ENCODE peak calls at places on chromosomes 4 and X, in five cellular contexts. One of them, this sample, is unnamed.

GRCh38 chrX:147803948-147804347 is 107.8 kb upstream of the FMR1 start:
- DNase-seq in neuronal stem cell: peak; percentile 3
- DNase-seq in mesendoderm: peak; percentile 48
- DNase-seq in mesenchymal stem cell: no peak
- DNase-seq in H9: no peak
- DNase-seq in this sample: no peak

GRCh38 chr4:149029056-149029651 is 586.9 kb upstream of the NR3C2 start:
- DNase-seq in mesenchymal stem cell: no peak
- DNase-seq in neuronal stem cell: no peak
- DNase-seq in H9: no peak
- DNase-seq in mesendoderm: no peak
- DNase-seq in this sample: peak; percentile 23

GRCh38 chr4:145618912-145619638 is at the start of gene MMAA:
- DNase-seq in H9: peak; percentile 92
- DNase-seq in neuronal stem cell: peak; percentile 79
- DNase-seq in mesendoderm: peak; percentile 94
- DNase-seq in mesenchymal stem cell: peak; percentile 92
- DNase-seq in this sample: peak; percentile 91

GRCh38 chrX:53255738-53256191 is 25.6 kb downstream of the IQSEC2 start:
- DNase-seq in neuronal stem cell: no peak
- DNase-seq in mesendoderm: no peak
- DNase-seq in H9: no peak
- DNase-seq in mesenchymal stem cell: no peak
- DNase-seq in this sample: no peak

GRCh38 chr4:165207016-165207430 is 338 bp upstream of the KLHL2 start:
- DNase-seq in mesendoderm: peak; percentile 46
- DNase-seq in mesenchymal stem cell: no peak
- DNase-seq in neuronal stem cell: peak; percentile 20
- DNase-seq in H9: peak; percentile 33
- DNase-seq in this sample: peak; percentile 31

GRCh38 chr4:17580969-17581368 is 4.0 kb downstream of the LAP3 start:
- DNase-seq in neuronal stem cell: no peak
- DNase-seq in H9: no peak
- DNase-seq in mesendoderm: no peak
- DNase-seq in mesenchymal stem cell: no peak
- DNase-seq in this sample: peak; percentile 76

GRCh38 chrX:131783555-131784338 is 239.4 kb upstream of the STK26 start:
- DNase-seq in mesenchymal stem cell: no peak
- DNase-seq in H9: no peak
- DNase-seq in neuronal stem cell: no peak
- DNase-seq in mesendoderm: no peak
- DNase-seq in this sample: peak; percentile 89

GRCh38 chrX:16993791-16994318 is 47.4 kb downstream of the REPS2 start:
- DNase-seq in neuronal stem cell: no peak
- DNase-seq in mesenchymal stem cell: no peak
- DNase-seq in H9: peak; percentile 31
- DNase-seq in mesendoderm: peak; percentile 6
- DNase-seq in this sample: no peak

GRCh38 chr4:90769251-90769650 is 642.1 kb downstream of the CCSER1 start:
- DNase-seq in mesenchymal stem cell: peak; percentile 34
- DNase-seq in mesendoderm: no peak
- DNase-seq in H9: no peak
- DNase-seq in neuronal stem cell: no peak
- DNase-seq in this sample: no peak

GRCh38 chr4:6942238-6942800 is 32.7 kb downstream of the TBC1D14 start:
- DNase-seq in neuronal stem cell: no peak
- DNase-seq in mesenchymal stem cell: peak; percentile 99
- DNase-seq in H9: no peak
- DNase-seq in mesendoderm: peak; percentile 49
- DNase-seq in this sample: peak; percentile 98

GRCh38 chr4:166839615-166840251 is 394.6 kb downstream of the SPOCK3 start:
- DNase-seq in neuronal stem cell: no peak
- DNase-seq in mesenchymal stem cell: no peak
- DNase-seq in H9: no peak
- DNase-seq in mesendoderm: no peak
- DNase-seq in this sample: no peak

GRCh38 chrX:103503853-103504207 is 15.5 kb downstream of the RAB40A start:
- DNase-seq in mesenchymal stem cell: no peak
- DNase-seq in mesendoderm: no peak
- DNase-seq in H9: no peak
- DNase-seq in neuronal stem cell: no peak
- DNase-seq in this sample: no peak

GRCh38 chr4:184472540-184473264 is 1.6 kb downstream of the IRF2 start:
- DNase-seq in H9: peak; percentile 53
- DNase-seq in neuronal stem cell: peak; percentile 58
- DNase-seq in mesenchymal stem cell: peak; percentile 80
- DNase-seq in mesendoderm: peak; percentile 79
- DNase-seq in this sample: peak; percentile 51

GRCh38 chrX:31038585-31039326 is 33.1 kb downstream of the FTHL17 start:
- DNase-seq in neuronal stem cell: peak; percentile 17
- DNase-seq in mesendoderm: peak; percentile 24
- DNase-seq in mesenchymal stem cell: peak; percentile 49
- DNase-seq in H9: peak; percentile 28
- DNase-seq in this sample: peak; percentile 31

GRCh38 chrX:139224953-139225665 is 305.4 kb upstream of the F9 start:
- DNase-seq in H9: peak; percentile 80
- DNase-seq in mesenchymal stem cell: no peak
- DNase-seq in mesendoderm: peak; percentile 91
- DNase-seq in neuronal stem cell: no peak
- DNase-seq in this sample: no peak

GRCh38 chrX:10356979-10357378 is 200.2 kb downstream of the CLCN4 start:
- DNase-seq in mesendoderm: no peak
- DNase-seq in H9: no peak
- DNase-seq in neuronal stem cell: no peak
- DNase-seq in mesenchymal stem cell: no peak
- DNase-seq in this sample: peak; percentile 58

GRCh38 chrX:2135421-2135820 is 365.4 kb downstream of the DHRSX start:
- DNase-seq in mesenchymal stem cell: no peak
- DNase-seq in neuronal stem cell: no peak
- DNase-seq in H9: no peak
- DNase-seq in mesendoderm: no peak
- DNase-seq in this sample: no peak

GRCh38 chrX:2134782-2135181 is 366.0 kb downstream of the DHRSX start:
- DNase-seq in neuronal stem cell: no peak
- DNase-seq in mesendoderm: no peak
- DNase-seq in H9: no peak
- DNase-seq in mesenchymal stem cell: no peak
- DNase-seq in this sample: no peak

GRCh38 chrX:2136848-2137247 is 363.9 kb downstream of the DHRSX start:
- DNase-seq in mesendoderm: no peak
- DNase-seq in neuronal stem cell: no peak
- DNase-seq in H9: no peak
- DNase-seq in mesenchymal stem cell: no peak
- DNase-seq in this sample: no peak

GRCh38 chrX:2137882-2138281 is 362.9 kb downstream of the DHRSX start:
- DNase-seq in mesenchymal stem cell: no peak
- DNase-seq in mesendoderm: no peak
- DNase-seq in neuronal stem cell: no peak
- DNase-seq in H9: no peak
- DNase-seq in this sample: no peak
- H2AK5ac ChIP-seq in mesenchymal stem cell: no peak overlapping the region
- H2AK5ac ChIP-seq in mesendoderm: no peak overlapping the region
- H2AK5ac ChIP-seq in neuronal stem cell: no peak overlapping the region
- H2AK5ac ChIP-seq in H9: no peak overlapping the region
- H2AK5ac ChIP-seq in this sample: no peak overlapping the region

DNA sequence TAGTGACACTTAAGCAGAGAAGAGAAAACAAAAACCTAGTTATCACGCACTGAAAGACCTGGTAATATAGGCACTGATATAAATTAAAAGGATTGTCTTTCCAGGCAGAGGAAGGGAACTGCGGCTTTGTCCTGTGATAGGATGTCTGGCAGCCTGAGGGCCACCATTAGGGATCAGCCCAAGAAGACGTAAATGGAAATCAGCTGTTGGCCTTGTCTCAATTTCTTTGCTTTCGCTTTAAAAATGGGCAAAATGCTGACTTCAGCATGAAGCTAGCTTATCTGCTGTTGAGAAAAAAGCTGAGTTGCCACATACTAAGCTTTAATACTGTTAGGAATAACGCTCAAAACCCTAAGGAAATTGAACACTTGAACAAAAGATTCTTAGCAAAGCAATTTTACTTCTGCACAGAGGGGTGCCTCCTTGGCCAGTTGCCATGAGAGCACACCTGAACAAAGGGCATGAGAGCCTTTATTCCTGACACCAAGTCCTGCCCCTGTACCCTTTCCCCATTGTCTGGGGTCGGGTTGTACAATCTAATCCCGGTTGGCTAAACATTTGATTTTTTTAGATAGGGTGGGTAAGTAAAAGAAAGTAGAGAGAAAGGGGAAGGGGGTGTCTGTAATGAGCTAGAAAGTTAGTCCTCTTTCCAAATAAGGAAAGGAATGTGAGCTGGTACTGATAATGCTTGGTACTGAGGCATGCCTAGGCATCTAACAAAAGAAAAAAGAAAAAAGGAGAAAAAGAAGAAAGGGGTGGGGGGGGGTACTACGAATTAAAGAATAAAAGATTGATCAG is 85.2 kb upstream of the UCP1 start:
- DNase-seq in mesendoderm: peak; percentile 52
- DNase-seq in H9: no peak
- DNase-seq in mesenchymal stem cell: peak; percentile 68
- DNase-seq in neuronal stem cell: peak; percentile 59
- DNase-seq in this sample: peak; percentile 49
- H2AK5ac ChIP-seq in mesendoderm: no peak overlapping the region
- H2AK5ac ChIP-seq in H9: no peak overlapping the region
- H2AK5ac ChIP-seq in mesenchymal stem cell: peak overlapping the region; percentile 79
- H2AK5ac ChIP-seq in neuronal stem cell: no peak overlapping the region
- H2AK5ac ChIP-seq in this sample: no peak overlapping the region

GRCh38 chrX:100494974-100495373 is 84.9 kb upstream of the PCDH19 start:
- DNase-seq in neuronal stem cell: no peak
- DNase-seq in H9: no peak
- DNase-seq in mesenchymal stem cell: no peak
- DNase-seq in mesendoderm: no peak
- DNase-seq in this sample: no peak

GRCh38 chrX:100494570-100494969 is 84.5 kb upstream of the PCDH19 start:
- DNase-seq in neuronal stem cell: no peak
- DNase-seq in mesenchymal stem cell: no peak
- DNase-seq in mesendoderm: no peak
- DNase-seq in H9: no peak
- DNase-seq in this sample: no peak

DNA sequence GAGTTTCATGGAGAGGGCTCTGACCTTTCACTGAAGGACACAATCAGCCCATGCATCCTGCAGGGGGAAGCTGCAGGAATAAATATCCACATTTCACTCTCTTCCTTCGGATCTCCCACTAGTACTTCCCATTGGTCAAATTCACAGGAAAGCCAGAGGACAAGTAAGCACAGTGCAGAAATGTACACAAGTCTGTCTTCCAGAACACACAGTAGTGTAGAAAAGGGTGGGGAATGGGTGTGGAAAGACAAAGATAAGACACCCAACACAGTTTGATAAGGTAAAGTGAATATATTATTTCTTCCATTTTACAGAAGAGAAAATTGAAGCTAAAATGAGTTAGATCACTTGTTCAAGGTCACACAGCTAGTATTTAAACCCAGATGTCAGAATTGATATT is 81.1 kb upstream of the PCDH19 start:
- DNase-seq in neuronal stem cell: no peak
- DNase-seq in mesendoderm: no peak
- DNase-seq in mesenchymal stem cell: no peak
- DNase-seq in H9: no peak
- DNase-seq in this sample: no peak
- H2AK5ac ChIP-seq in neuronal stem cell: no peak overlapping the region
- H2AK5ac ChIP-seq in mesendoderm: no peak overlapping the region
- H2AK5ac ChIP-seq in mesenchymal stem cell: no peak overlapping the region
- H2AK5ac ChIP-seq in H9: no peak overlapping the region
- H2AK5ac ChIP-seq in this sample: no peak overlapping the region

GRCh38 chr4:121764702-121765367 is at the start of gene SMIM43:
- DNase-seq in H9: peak; percentile 56
- DNase-seq in mesendoderm: peak; percentile 38
- DNase-seq in mesenchymal stem cell: peak; percentile 18
- DNase-seq in neuronal stem cell: peak; percentile 41
- DNase-seq in this sample: no peak
- H2AK5ac ChIP-seq in H9: no peak within 1 kb of the TSS
- H2AK5ac ChIP-seq in mesendoderm: no peak within 1 kb of the TSS
- H2AK5ac ChIP-seq in mesenchymal stem cell: no peak within 1 kb of the TSS
- H2AK5ac ChIP-seq in neuronal stem cell: no peak within 1 kb of the TSS
- H2AK5ac ChIP-seq in this sample: peak within 1 kb of the TSS; percentile 79

GRCh38 chr4:169757575-169758184 is at the start of gene HPF1:
- DNase-seq in mesenchymal stem cell: peak; percentile 84
- DNase-seq in neuronal stem cell: peak; percentile 95
- DNase-seq in H9: peak; percentile 97
- DNase-seq in mesendoderm: peak; percentile 97
- DNase-seq in this sample: peak; percentile 75
- H2AK5ac ChIP-seq in mesenchymal stem cell: no peak within 1 kb of the TSS
- H2AK5ac ChIP-seq in neuronal stem cell: peak within 1 kb of the TSS; percentile 47
- H2AK5ac ChIP-seq in H9: no peak within 1 kb of the TSS
- H2AK5ac ChIP-seq in mesendoderm: no peak within 1 kb of the TSS
- H2AK5ac ChIP-seq in this sample: no peak within 1 kb of the TSS

GRCh38 chr4:131426023-131426758 is 1722.9 kb upstream of the PCDH10 start:
- DNase-seq in mesenchymal stem cell: no peak
- DNase-seq in mesendoderm: no peak
- DNase-seq in neuronal stem cell: no peak
- DNase-seq in H9: no peak
- DNase-seq in this sample: no peak
- H2AK5ac ChIP-seq in mesenchymal stem cell: no peak overlapping the region
- H2AK5ac ChIP-seq in mesendoderm: no peak overlapping the region
- H2AK5ac ChIP-seq in neuronal stem cell: no peak overlapping the region
- H2AK5ac ChIP-seq in H9: no peak overlapping the region
- H2AK5ac ChIP-seq in this sample: no peak overlapping the region

GRCh38 chr4:125062079-125062478 is 252.7 kb upstream of the FAT4 start:
- DNase-seq in mesendoderm: peak; percentile 10
- DNase-seq in H9: no peak
- DNase-seq in neuronal stem cell: no peak
- DNase-seq in mesenchymal stem cell: no peak
- DNase-seq in this sample: no peak
- H2AK5ac ChIP-seq in mesendoderm: no peak overlapping the region
- H2AK5ac ChIP-seq in H9: no peak overlapping the region
- H2AK5ac ChIP-seq in neuronal stem cell: no peak overlapping the region
- H2AK5ac ChIP-seq in mesenchymal stem cell: no peak overlapping the region
- H2AK5ac ChIP-seq in this sample: no peak overlapping the region

GRCh38 chrX:154017766-154018517 is 1.8 kb downstream of the IRAK1 start:
- DNase-seq in neuronal stem cell: no peak
- DNase-seq in H9: no peak
- DNase-seq in mesendoderm: no peak
- DNase-seq in mesenchymal stem cell: no peak
- DNase-seq in this sample: no peak
- H2AK5ac ChIP-seq in neuronal stem cell: no peak overlapping the region
- H2AK5ac ChIP-seq in H9: no peak overlapping the region
- H2AK5ac ChIP-seq in mesendoderm: no peak overlapping the region
- H2AK5ac ChIP-seq in mesenchymal stem cell: no peak overlapping the region
- H2AK5ac ChIP-seq in this sample: peak overlapping the region; percentile 33